ENCODE peak calls at places on chromosome 12, in five cellular contexts. N, F, P, Q and H are unnamed samples.

GRCh38 chr12:4217091-4217490 is 56.5 kb upstream of the CCND2 start:
- DNase-seq in Q (no peak), N (no peak), F (no peak), P (no peak), H (no peak)

GRCh38 chr12:49763006-49763591 is 21.7 kb downstream of the TMBIM6 start:
- DNase-seq in Q (peak; percentile 89), F (peak; percentile 60), N (peak; percentile 79), P (peak; percentile 58), H (peak; percentile 70)

GRCh38 chr12:109553471-109553870 is 19.8 kb downstream of the MMAB start:
- DNase-seq in Q (no peak), N (no peak), F (no peak), P (no peak), H (no peak)

GRCh38 chr12:3975652-3976051 is 102.5 kb upstream of the PARP11 start:
- DNase-seq in N (no peak), Q (no peak), F (no peak), P (no peak), H (no peak)

GRCh38 chr12:100984821-100985220 is 190.2 kb downstream of the ANO4 start:
- DNase-seq in P (no peak), F (no peak), Q (no peak), N (no peak), H (no peak)

GRCh38 chr12:98416845-98417244 is 98.5 kb upstream of the TMPO start:
- DNase-seq in P (no peak), N (no peak), Q (no peak), F (no peak), H (peak; percentile 79)

GRCh38 chr12:108346727-108347710 is 7.9 kb upstream of the CMKLR1 start:
- DNase-seq in Q (no peak), F (no peak), N (no peak), P (no peak), H (no peak)

GRCh38 chr12:47889040-47889439 is 15.8 kb downstream of the VDR start:
- DNase-seq in F (no peak), Q (peak; percentile 48), N (no peak), P (no peak), H (no peak)

GRCh38 chr12:83664650-83665049 is 977.9 kb downstream of the TMTC2 start:
- DNase-seq in Q (no peak), N (peak; percentile 21), P (no peak), F (no peak), H (no peak)

GRCh38 chr12:94427520-94428381 is 31.9 kb downstream of the CEP83 start:
- DNase-seq in P (no peak), N (no peak), Q (no peak), F (peak; percentile 80), H (peak; percentile 92)

GRCh38 chr12:75658826-75659823 is 147.7 kb upstream of the KRR1 start:
- DNase-seq in F (peak; percentile 57), P (no peak), N (no peak), Q (peak; percentile 44), H (peak; percentile 90)

GRCh38 chr12:48037267-48037915 is 33.1 kb upstream of the COL2A1 start:
- DNase-seq in Q (no peak), F (no peak), P (no peak), N (peak; percentile 95), H (no peak)

GRCh38 chr12:10098762-10099161 is at the start of gene CLEC1A:
- DNase-seq in N (peak; percentile 72), F (peak; percentile 63), P (no peak), Q (no peak), H (no peak)

GRCh38 chr12:103021538-103022218 is 64.2 kb downstream of the ASCL1 start:
- DNase-seq in Q (no peak), F (no peak), N (no peak), P (no peak), H (no peak)

GRCh38 chr12:116597886-116598285 is 38.7 kb downstream of the MAP1LC3B2 start:
- DNase-seq in N (no peak), F (no peak), Q (no peak), P (no peak), H (no peak)

GRCh38 chr12:119154435-119154818 is 24.3 kb upstream of the HSPB8 start:
- DNase-seq in Q (peak; percentile 5), P (no peak), F (no peak), N (peak; percentile 88), H (no peak)

GRCh38 chr12:50142993-50143392 is 24.2 kb downstream of the CERS5 start:
- DNase-seq in Q (no peak), F (no peak), P (no peak), N (no peak), H (no peak)

GRCh38 chr12:108214486-108214885 is 85.4 kb downstream of the WSCD2 start:
- DNase-seq in N (peak; percentile 86), P (no peak), F (no peak), Q (peak; percentile 38), H (peak; percentile 6)

GRCh38 chr12:76223869-76224268 is 124.3 kb downstream of the BBS10 start:
- DNase-seq in F (no peak), Q (no peak), P (no peak), N (no peak), H (no peak)

GRCh38 chr12:32233568-32233967 is 126.9 kb downstream of the BICD1 start:
- DNase-seq in Q (no peak), P (no peak), N (no peak), F (no peak), H (no peak)

GRCh38 chr12:19000836-19001235 is 128.7 kb upstream of the PLEKHA5 start:
- DNase-seq in N (no peak), F (no peak), Q (no peak), P (no peak), H (no peak)

GRCh38 chr12:120292661-120293531 is at the start of gene RNU4-1:
- DNase-seq in F (peak; percentile 79), Q (peak; percentile 90), P (peak; percentile 66), N (peak; percentile 89), H (peak; percentile 95)

GRCh38 chr12:122031342-122032216 is 9.9 kb downstream of the BCL7A start:
- DNase-seq in P (no peak), N (peak; percentile 65), F (no peak), Q (peak; percentile 75), H (peak; percentile 36)

GRCh38 chr12:119128527-119128926 is 50.2 kb upstream of the HSPB8 start:
- DNase-seq in Q (no peak), P (no peak), F (no peak), N (no peak), H (no peak)

GRCh38 chr12:78403136-78403535 is 461.4 kb upstream of the SYT1 start:
- DNase-seq in N (no peak), Q (no peak), F (no peak), P (no peak), H (peak; percentile 23)

GRCh38 chr12:57389033-57389432 is 41.8 kb downstream of the R3HDM2 start:
- DNase-seq in N (no peak), Q (no peak), P (no peak), F (no peak), H (peak; percentile 93)

GRCh38 chr12:11836282-11836963 is 186.9 kb downstream of the ETV6 start:
- DNase-seq in F (no peak), N (no peak), P (peak; percentile 23), Q (peak; percentile 77), H (no peak)